ENCODE peak calls at places on chromosomes 7 and 10, in seven cellular contexts. Q is body of pancreas, K is stomach, H is pancreas, X is HCT116, Y is breast epithelium, G is left lung. I is an unnamed sample. For H3K9me3, the result is how much of the 10 kb centered on the place peaks cover.

GRCh38 chr7:139947021-139947420 is 115.7 kb downstream of the PARP12 start:
- DNase-seq in Q (no peak), K (no peak), H (no peak), X (no peak), Y (no peak), G (no peak), I (no peak)

GRCh38 chr10:18351426-18351825 is 211.2 kb downstream of the CACNB2 start:
- DNase-seq in Q (no peak), K (no peak), H (no peak), X (no peak), Y (no peak), G (no peak), I (no peak)

GRCh38 chr10:132540456-132540855 is 2.9 kb downstream of the INPP5A start:
- DNase-seq in Q (peak), K (peak), H (peak), X (no peak), Y (no peak), G (no peak), I (no peak)

GRCh38 chr7:52668435-52668834 is 367.0 kb upstream of the POM121L12 start:
- DNase-seq in Q (no peak), K (no peak), H (peak), X (no peak), Y (no peak), G (no peak), I (peak)

GRCh38 chr10:13716161-13717071 is 129.7 kb downstream of the PRPF18 start:
- DNase-seq in Q (no peak), K (no peak), H (no peak), X (no peak), Y (no peak), G (no peak), I (no peak)

GRCh38 chr7:30727061-30727945 is 24.6 kb upstream of the INMT start:
- DNase-seq in Q (no peak), K (no peak), H (no peak), X (no peak), Y (no peak), G (no peak), I (no peak)

GRCh38 chr10:130561681-130562080 is 425.5 kb downstream of the GLRX3 start:
- DNase-seq in Q (no peak), K (no peak), H (no peak), X (no peak), Y (no peak), G (no peak), I (no peak)

GRCh38 chr7:125847706-125848105 is 918.1 kb upstream of the POT1 start:
- DNase-seq in Q (no peak), K (no peak), H (no peak), X (no peak), Y (no peak), G (no peak), I (no peak)

GRCh38 chr10:74936577-74937445 is 110.4 kb downstream of the KAT6B start:
- DNase-seq in Q (no peak), K (no peak), H (no peak), X (no peak), Y (no peak), G (no peak), I (no peak)

GRCh38 chr7:112086496-112087254 is 119.5 kb downstream of the DOCK4 start:
- DNase-seq in Q (no peak), K (no peak), H (no peak), X (no peak), Y (no peak), G (no peak), I (no peak)

GRCh38 chr10:132482090-132482489 is 55.5 kb upstream of the INPP5A start:
- DNase-seq in Q (peak), K (no peak), H (no peak), X (no peak), Y (peak), G (no peak), I (peak)

GRCh38 chr7:47611045-47611511 is 29.2 kb upstream of the TNS3 start:
- DNase-seq in Q (peak), K (peak), H (peak), X (no peak), Y (no peak), G (no peak), I (no peak)

GRCh38 chr7:106486331-106486730 is 174.6 kb downstream of the CCDC71L start:
- DNase-seq in Q (peak), K (no peak), H (no peak), X (no peak), Y (no peak), G (no peak), I (no peak)

GRCh38 chr10:128938488-128938887 is 528.6 kb upstream of the MGMT start:
- DNase-seq in Q (no peak), K (no peak), H (no peak), X (no peak), Y (no peak), G (no peak), I (no peak)
- H3K9me3 ChIP-seq in Q (under half), K (under half), H (under half), X (under half), Y (under half), G (under half), I (under half)

GRCh38 chr7:34430456-34430855 is 227.6 kb upstream of the NPSR1 start:
- DNase-seq in Q (no peak), K (no peak), H (no peak), X (peak), Y (no peak), G (no peak), I (no peak)
- TF ChIP-seq CTCF in Q (no peak), K (no peak), H (no peak), X (peak), Y (no peak), G (peak), I (no peak)

GRCh38 chr7:157834501-157835143 is 497.8 kb downstream of the DNAJB6 start:
- DNase-seq in Q (no peak), K (no peak), H (no peak), X (no peak), Y (no peak), G (peak), I (no peak)

GRCh38 chr7:157831143-157831900 is 494.5 kb downstream of the DNAJB6 start:
- DNase-seq in Q (no peak), K (no peak), H (no peak), X (no peak), Y (no peak), G (peak), I (no peak)

GRCh38 chr7:157831901-157832810 is 495.4 kb downstream of the DNAJB6 start:
- DNase-seq in Q (no peak), K (no peak), H (no peak), X (no peak), Y (no peak), G (peak), I (no peak)

GRCh38 chr7:157830331-157830730 is 493.5 kb downstream of the DNAJB6 start:
- DNase-seq in Q (no peak), K (no peak), H (no peak), X (no peak), Y (no peak), G (peak), I (no peak)

DNA sequence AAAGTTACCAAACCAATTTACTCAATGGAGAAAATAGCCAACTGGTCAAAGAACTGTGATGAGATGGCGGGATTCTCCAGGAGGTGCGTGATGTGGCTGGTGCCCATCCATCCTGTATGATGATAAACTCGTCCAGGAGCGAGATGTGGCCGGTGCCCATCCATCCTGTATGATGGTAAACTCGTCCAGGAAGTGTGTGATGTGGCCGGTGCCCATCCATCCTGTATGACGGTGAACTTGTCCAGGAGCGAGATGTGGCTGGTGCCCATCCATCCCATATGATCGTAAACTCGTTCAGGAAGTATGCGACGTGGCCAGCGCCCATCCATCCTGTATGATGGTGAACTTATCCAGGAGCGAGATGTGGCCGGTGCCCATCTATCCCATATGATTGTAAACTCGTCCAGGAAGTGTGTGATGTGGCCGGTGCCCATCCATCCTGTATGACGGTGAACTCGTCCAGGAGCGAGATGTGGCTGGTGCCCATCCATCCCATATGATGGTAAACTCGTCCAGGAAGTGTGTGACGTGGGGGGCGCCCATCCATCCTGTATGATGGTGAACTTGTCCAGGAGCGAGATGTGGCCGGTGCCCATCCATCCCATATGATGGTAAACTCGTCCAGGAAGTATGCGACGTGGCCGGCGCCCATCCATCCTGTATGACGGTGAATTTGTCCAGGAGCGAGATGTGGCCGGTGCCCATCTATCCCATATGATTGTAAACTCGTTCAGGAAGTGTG is 496.2 kb downstream of the DNAJB6 start:
- DNase-seq in Q (no peak), K (no peak), H (no peak), X (no peak), Y (no peak), G (peak), I (no peak)
- H3K9me3 ChIP-seq in Q (under half), K (under half), H (under half), X (under half), Y (under half), G (under half), I (under half)

GRCh38 chr10:15084502-15084922 is 4.1 kb downstream of the ACBD7 start:
- DNase-seq in Q (peak), K (peak), H (no peak), X (peak), Y (peak), G (no peak), I (peak)
- TF ChIP-seq CTCF in Q (no peak), K (no peak), H (no peak), X (peak), Y (no peak), G (no peak), I (no peak)

GRCh38 chr7:5063698-5064097 is 18.0 kb downstream of the RBAK start:
- DNase-seq in Q (no peak), K (no peak), H (no peak), X (no peak), Y (no peak), G (no peak), I (no peak)
- H3K9me3 ChIP-seq in Q (half or more), K (half or more), H (under half), X (half or more), Y (half or more), G (half or more), I (under half)

DNA sequence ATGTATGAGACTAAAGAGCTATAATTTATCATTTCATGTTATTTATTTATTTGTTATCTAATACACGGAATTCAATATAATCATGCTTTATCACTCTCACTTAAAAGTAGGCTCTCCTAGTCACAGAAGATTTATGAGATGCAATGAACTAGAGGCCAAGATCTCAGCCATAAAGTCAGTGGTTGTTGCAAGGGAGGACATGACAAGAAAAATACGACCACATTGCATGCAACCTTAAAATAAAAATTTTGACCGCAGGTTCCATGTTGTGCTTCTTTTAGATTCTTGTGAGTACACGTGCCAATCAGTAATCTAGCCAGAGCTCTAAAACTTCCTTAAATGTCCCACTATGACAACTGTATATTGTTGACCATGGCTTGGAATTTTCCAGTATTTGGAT is 75.9 kb upstream of the SP8 start:
- DNase-seq in Q (no peak), K (no peak), H (no peak), X (no peak), Y (no peak), G (no peak), I (no peak)
- TF ChIP-seq CTCF in Q (no peak), K (no peak), H (no peak), X (no peak), Y (no peak), G (no peak), I (no peak)

GRCh38 chr7:50366311-50366710 is 61.8 kb downstream of the IKZF1 start:
- DNase-seq in Q (no peak), K (no peak), H (no peak), X (no peak), Y (no peak), G (no peak), I (no peak)

GRCh38 chr7:50367098-50367497 is 62.6 kb downstream of the IKZF1 start:
- DNase-seq in Q (no peak), K (no peak), H (no peak), X (no peak), Y (no peak), G (no peak), I (no peak)

GRCh38 chr7:50369408-50370026 is 65.0 kb downstream of the IKZF1 start:
- DNase-seq in Q (no peak), K (no peak), H (no peak), X (peak), Y (no peak), G (no peak), I (no peak)

GRCh38 chr7:50367570-50367969 is 63.1 kb downstream of the IKZF1 start:
- DNase-seq in Q (no peak), K (no peak), H (no peak), X (no peak), Y (no peak), G (no peak), I (no peak)

DNA sequence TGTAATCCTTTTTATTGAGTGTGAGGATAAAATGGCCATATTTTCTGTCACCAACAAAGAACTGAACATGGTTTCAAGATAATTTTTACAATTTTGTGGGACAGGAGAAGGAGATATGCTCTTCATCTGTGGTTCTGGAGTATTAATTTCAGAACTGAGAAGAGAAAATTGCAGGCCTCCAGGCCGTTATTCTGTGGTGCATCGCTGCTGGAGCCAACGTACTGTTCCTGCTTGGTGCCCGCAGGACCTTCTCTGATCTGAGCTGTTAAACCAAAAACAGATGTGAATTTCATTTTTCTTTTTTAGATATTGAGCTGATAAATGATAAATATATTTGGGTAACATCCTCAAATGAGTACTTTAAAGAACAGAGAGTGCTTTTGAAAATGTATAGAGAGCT is 63.9 kb downstream of the IKZF1 start:
- DNase-seq in Q (no peak), K (no peak), H (no peak), X (no peak), Y (no peak), G (no peak), I (no peak)
- H3K9me3 ChIP-seq in Q (under half), K (under half), H (under half), X (under half), Y (under half), G (under half), I (under half)

GRCh38 chr10:118958984-118959916 is 70.3 kb upstream of the NANOS1 start:
- DNase-seq in Q (peak), K (peak), H (no peak), X (no peak), Y (peak), G (no peak), I (peak)

GRCh38 chr10:118957141-118957825 is 72.2 kb upstream of the NANOS1 start:
- DNase-seq in Q (no peak), K (no peak), H (no peak), X (no peak), Y (peak), G (no peak), I (no peak)

GRCh38 chr10:118957966-118958365 is 71.5 kb upstream of the NANOS1 start:
- DNase-seq in Q (no peak), K (no peak), H (no peak), X (no peak), Y (peak), G (no peak), I (no peak)

GRCh38 chr10:118960166-118961090 is 69.1 kb upstream of the NANOS1 start:
- DNase-seq in Q (no peak), K (no peak), H (no peak), X (no peak), Y (peak), G (no peak), I (peak)

DNA sequence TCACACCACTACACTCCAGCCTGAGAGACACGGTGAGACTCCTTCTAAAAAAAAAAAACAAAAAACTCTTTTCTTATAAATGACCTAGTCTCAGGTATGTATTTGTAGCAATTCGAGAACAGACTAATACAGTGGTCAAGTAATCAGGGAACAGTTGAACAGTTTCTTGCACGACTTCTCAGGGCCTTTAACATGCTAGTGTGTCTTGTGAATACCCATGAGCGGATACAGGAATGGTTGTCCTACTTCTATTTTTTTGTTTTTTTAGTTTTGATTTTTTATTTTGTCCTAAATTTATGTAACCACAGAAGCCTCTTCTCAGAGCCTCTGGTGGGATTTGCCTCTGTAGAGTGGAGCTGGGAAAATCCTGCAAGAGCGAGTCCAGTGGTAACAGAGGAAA is 71.0 kb upstream of the NANOS1 start:
- DNase-seq in Q (no peak), K (no peak), H (no peak), X (no peak), Y (no peak), G (no peak), I (no peak)
- TF ChIP-seq CTCF in Q (no peak), K (no peak), H (no peak), X (no peak), Y (no peak), G (no peak), I (no peak)

I was measured in uterus.